ENCODE peak calls at places on chromosomes 5 and 9, in eight cellular contexts. Y, Q, W, N, B, P, I and F are unnamed samples.

GRCh38 chr5:140297283-140297682 is 5.6 kb downstream of the PFDN1 start:
- DNase-seq in N (no peak), W (no peak), Y (no peak), I (no peak), P (no peak), Q (no peak), B (no peak), F (no peak)

GRCh38 chr5:122259995-122260394 is 52.0 kb upstream of the SNCAIP start:
- DNase-seq in I (peak), Y (no peak), Q (peak), P (peak), W (peak), B (peak), N (no peak), F (no peak)

GRCh38 chr5:111227805-111228204 is 3.6 kb downstream of the CAMK4 start:
- DNase-seq in Y (no peak), P (peak), W (no peak), N (no peak), B (no peak), I (peak), Q (peak), F (no peak)

GRCh38 chr5:115648072-115648471 is 22.2 kb upstream of the TMED7 start:
- DNase-seq in W (no peak), Y (no peak), I (no peak), P (peak), Q (no peak), B (no peak), N (no peak), F (no peak)

GRCh38 chr9:124946167-124946566 is 5.3 kb upstream of the GOLGA1 start:
- DNase-seq in N (no peak), B (no peak), Q (no peak), P (no peak), Y (no peak), I (no peak), W (no peak), F (no peak)

GRCh38 chr9:88530051-88530450 is 4.9 kb upstream of the NXNL2 start:
- DNase-seq in W (peak), B (peak), N (no peak), Y (no peak), P (peak), Q (peak), I (peak), F (no peak)

GRCh38 chr9:77809552-77809951 is 161.4 kb upstream of the GNA14 start:
- DNase-seq in W (no peak), B (no peak), Y (no peak), Q (peak), I (no peak), N (no peak), P (no peak), F (no peak)

GRCh38 chr9:121888438-121888775 is 204.7 kb downstream of the TTLL11 start:
- DNase-seq in P (peak), I (peak), W (peak), B (peak), N (no peak), Q (peak), Y (no peak), F (no peak)

GRCh38 chr9:92180669-92181181 is 65.5 kb upstream of the SPTLC1 start:
- DNase-seq in P (peak), Q (peak), Y (no peak), W (peak), N (no peak), B (peak), I (peak), F (no peak)

GRCh38 chr9:85224729-85225128 is 517.0 kb downstream of the AGTPBP1 start:
- DNase-seq in P (peak), I (peak), N (no peak), Y (no peak), B (peak), W (peak), Q (peak), F (no peak)

GRCh38 chr9:121322037-121322736 is 47.9 kb downstream of the STOM start:
- DNase-seq in I (peak), Y (no peak), B (peak), Q (peak), N (no peak), P (peak), W (peak), F (no peak)

GRCh38 chr5:179772355-179772754 is 21.4 kb upstream of the LTC4S start:
- DNase-seq in P (no peak), N (no peak), I (no peak), W (no peak), Y (no peak), Q (no peak), B (no peak), F (no peak)

GRCh38 chr5:132487841-132488555 is 2.6 kb downstream of the IRF1 start:
- DNase-seq in N (peak), P (no peak), I (no peak), B (no peak), Y (peak), W (no peak), Q (no peak), F (no peak)

GRCh38 chr9:88710449-88710848 is 175.5 kb downstream of the NXNL2 start:
- DNase-seq in P (peak), I (no peak), N (no peak), B (no peak), Y (no peak), Q (no peak), W (no peak), F (no peak)

GRCh38 chr5:127187711-127188110 is 102.9 kb upstream of the MEGF10 start:
- DNase-seq in W (no peak), B (no peak), I (no peak), N (no peak), Q (no peak), Y (no peak), P (no peak), F (no peak)

GRCh38 chr9:104931256-104931655 is 3.3 kb upstream of the ABCA1 start:
- DNase-seq in P (no peak), W (no peak), B (no peak), N (no peak), Y (no peak), I (no peak), Q (no peak), F (no peak)

GRCh38 chr5:126650463-126650862 is 49.7 kb downstream of the PHAX start:
- DNase-seq in P (no peak), B (no peak), Q (no peak), W (no peak), Y (no peak), N (no peak), I (no peak), F (no peak)

GRCh38 chr5:10704949-10705621 is 55.9 kb downstream of the DAP start:
- DNase-seq in N (no peak), Y (no peak), B (no peak), Q (peak), P (peak), W (no peak), I (peak), F (no peak)

GRCh38 chr9:132546148-132547051 is 36.0 kb upstream of the BARHL1 start:
- DNase-seq in Y (no peak), W (peak), I (no peak), P (peak), N (peak), B (no peak), Q (peak), F (no peak)

GRCh38 chr9:82891321-82891720 is 171.6 kb downstream of the RASEF start:
- DNase-seq in W (no peak), Q (peak), N (no peak), I (no peak), Y (no peak), B (no peak), P (no peak), F (no peak)

GRCh38 chr5:141513021-141513626 is 24.2 kb downstream of the PCDHGC5 start:
- DNase-seq in I (peak), N (no peak), Y (peak), B (no peak), Q (no peak), P (peak), W (peak), F (no peak)

GRCh38 chr5:7010578-7010977 is 297.3 kb downstream of the TENT4A start:
- DNase-seq in W (no peak), B (no peak), P (no peak), Y (no peak), N (no peak), I (no peak), Q (no peak), F (no peak)

GRCh38 chr9:32665101-32665500 is 29.6 kb upstream of the TAF1L start:
- DNase-seq in P (peak), Q (no peak), N (no peak), B (no peak), W (no peak), Y (no peak), I (peak), F (no peak)

GRCh38 chr5:97998946-97999345 is 774.5 kb upstream of the RGMB start:
- DNase-seq in P (no peak), Q (peak), W (no peak), N (no peak), I (peak), B (no peak), Y (no peak), F (no peak)

GRCh38 chr9:19493174-19493811 is 84.5 kb downstream of the ACER2 start:
- DNase-seq in B (no peak), P (peak), Y (peak), I (peak), N (peak), Q (peak), W (peak), F (peak)

GRCh38 chr9:88816141-88816540 is 175.1 kb upstream of the S1PR3 start:
- DNase-seq in N (no peak), W (peak), B (peak), Y (no peak), P (peak), I (peak), Q (no peak), F (no peak)

GRCh38 chr9:75552941-75553340 is 337.5 kb upstream of the PCSK5 start:
- DNase-seq in W (no peak), B (peak), P (peak), Y (no peak), N (no peak), I (peak), Q (no peak), F (no peak)

GRCh38 chr5:174759091-174759490 is 34.7 kb downstream of the MSX2 start:
- DNase-seq in I (no peak), Y (no peak), N (no peak), W (no peak), P (no peak), B (no peak), Q (no peak), F (no peak)

DNA sequence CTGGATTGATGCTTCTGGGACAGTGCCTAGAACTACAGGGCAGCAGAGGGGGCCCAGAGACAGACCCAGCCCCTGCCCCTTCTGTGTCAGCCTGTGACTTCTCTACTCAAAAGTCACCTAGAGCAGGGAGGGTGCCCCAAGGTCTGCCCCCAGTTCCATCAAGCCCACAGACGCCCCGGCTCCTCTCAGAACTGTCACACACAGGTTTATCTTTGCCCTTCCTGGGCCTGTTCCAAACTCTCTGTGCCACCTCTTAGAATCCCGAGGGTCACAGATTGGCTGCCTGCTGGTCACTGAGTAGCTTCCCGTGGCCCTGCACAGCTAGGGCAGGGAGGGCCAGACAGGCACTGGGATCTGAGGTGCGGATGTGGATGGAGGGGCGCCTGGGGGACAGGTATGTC is 1.7 kb downstream of the RGS14 start:
- DNase-seq in P (no peak), I (no peak), Q (no peak), Y (no peak), W (no peak), N (no peak), B (no peak), F (no peak)
- H3K4me3 ChIP-seq in P (no peak), I (no peak), Q (no peak), Y (no peak), W (no peak), N (no peak), B (no peak), F (no peak)

DNA sequence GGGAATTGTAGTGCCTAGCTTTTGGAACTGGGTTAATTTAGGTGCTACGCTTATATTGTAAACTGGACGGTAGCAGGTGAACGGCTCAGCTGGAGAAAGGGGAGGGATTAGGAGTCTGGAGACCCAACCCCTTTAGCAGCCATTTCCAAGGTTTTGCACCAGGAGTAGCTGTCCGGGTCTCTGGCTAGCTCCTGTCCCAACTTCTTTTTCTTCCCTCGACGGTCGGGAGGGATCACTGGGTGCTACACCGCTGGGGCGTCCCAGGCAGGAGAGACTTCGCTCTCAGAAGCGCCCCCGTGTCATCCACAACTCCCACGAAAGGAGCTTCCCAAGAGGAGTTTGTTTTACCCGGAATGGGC is 1640.9 kb upstream of the C9orf72 start:
- DNase-seq in I (no peak), B (no peak), Q (no peak), Y (no peak), N (no peak), P (no peak), W (no peak), F (no peak)
- H3K4me3 ChIP-seq in I (no peak), B (no peak), Q (no peak), Y (no peak), N (no peak), P (no peak), W (peak), F (peak)

DNA sequence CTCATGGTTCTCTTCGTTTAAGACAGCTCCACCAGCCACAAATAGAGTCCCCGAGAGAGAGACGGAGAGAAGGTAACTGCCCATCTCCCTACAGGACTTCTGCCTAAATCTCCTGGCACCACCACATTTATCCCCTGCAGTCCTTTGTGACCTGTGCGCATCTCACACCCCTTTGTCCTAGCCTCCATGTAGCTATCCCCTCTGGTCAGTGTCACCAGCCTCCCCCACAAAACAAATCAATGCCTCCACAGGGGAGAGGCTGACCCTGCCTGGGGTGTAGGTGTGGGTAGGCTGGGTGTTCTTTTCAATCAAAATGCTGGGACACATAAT is at the start of gene GARIN3:
- DNase-seq in Q (no peak), Y (no peak), B (no peak), P (no peak), W (no peak), N (no peak), I (no peak), F (no peak)
- H3K4me3 ChIP-seq in Q (no peak), Y (no peak), B (no peak), P (no peak), W (no peak), N (no peak), I (no peak), F (no peak)

GRCh38 chr5:67986761-67987160 is 228.8 kb upstream of the PIK3R1 start:
- DNase-seq in Y (no peak), P (no peak), I (no peak), B (no peak), W (no peak), Q (no peak), N (no peak), F (no peak)

GRCh38 chr5:67989457-67989856 is 226.1 kb upstream of the PIK3R1 start:
- DNase-seq in I (peak), Y (no peak), N (no peak), P (peak), W (peak), B (no peak), Q (peak), F (no peak)

GRCh38 chr5:67983251-67983941 is 232.2 kb upstream of the PIK3R1 start:
- DNase-seq in W (peak), I (peak), N (no peak), B (peak), Y (no peak), Q (peak), P (peak), F (no peak)

GRCh38 chr5:67984546-67984945 is 231.0 kb upstream of the PIK3R1 start:
- DNase-seq in W (no peak), N (no peak), Q (no peak), B (no peak), I (no peak), P (peak), Y (no peak), F (no peak)

GRCh38 chr5:67985686-67986387 is 229.7 kb upstream of the PIK3R1 start:
- DNase-seq in P (peak), W (no peak), B (no peak), Q (peak), N (no peak), Y (no peak), I (peak), F (no peak)
- H3K4me3 ChIP-seq in P (no peak), W (no peak), B (no peak), Q (no peak), N (no peak), Y (no peak), I (no peak), F (no peak)

GRCh38 chr9:13444272-13444608 is 164.7 kb upstream of the MPDZ start:
- DNase-seq in Q (no peak), B (no peak), W (no peak), I (no peak), P (no peak), Y (no peak), N (no peak), F (no peak)
- H3K4me3 ChIP-seq in Q (no peak), B (no peak), W (no peak), I (no peak), P (no peak), Y (no peak), N (peak), F (no peak)

DNA sequence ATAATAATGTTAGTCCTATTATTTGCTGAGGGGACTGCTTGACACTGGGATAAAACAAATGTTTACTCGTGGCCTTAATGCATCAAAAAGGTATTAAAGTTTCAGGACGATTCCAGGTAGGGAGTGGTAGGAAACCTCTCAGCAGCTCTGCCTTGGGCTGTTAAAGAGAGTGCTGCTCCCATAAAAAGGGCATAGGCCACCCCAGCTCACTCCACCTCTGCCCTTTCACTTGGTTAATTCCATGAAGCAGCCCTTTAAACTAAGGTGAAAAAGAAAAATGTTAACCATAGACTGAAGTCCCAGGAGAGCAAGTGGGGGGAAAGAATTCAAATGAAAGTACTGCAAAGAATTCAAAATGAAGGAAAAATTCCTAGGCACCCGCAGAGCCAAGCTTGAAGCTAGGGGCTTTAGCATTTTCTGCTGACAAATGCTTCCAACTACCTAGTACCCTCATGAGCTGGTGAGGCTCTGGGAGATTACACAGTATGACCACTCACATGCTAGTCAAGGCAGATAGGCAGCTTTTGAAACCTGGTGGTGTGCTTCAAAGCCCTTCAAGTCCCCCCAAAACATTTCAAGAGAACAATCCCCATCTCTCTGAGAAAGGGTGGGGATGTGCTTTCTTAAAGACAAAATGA is 8.5 kb downstream of the KLF9 start:
- DNase-seq in Q (peak), N (no peak), P (no peak), W (no peak), Y (no peak), B (no peak), I (peak), F (no peak)
- H3K4me3 ChIP-seq in Q (no peak), N (peak), P (no peak), W (no peak), Y (no peak), B (no peak), I (no peak), F (no peak)

GRCh38 chr5:171639236-171639635 is 146.4 kb upstream of the SMIM23 start:
- DNase-seq in B (no peak), I (no peak), P (no peak), Y (no peak), W (no peak), N (no peak), Q (no peak), F (no peak)
- H3K4me3 ChIP-seq in B (no peak), I (no peak), P (no peak), Y (no peak), W (no peak), N (no peak), Q (no peak), F (no peak)

DNA sequence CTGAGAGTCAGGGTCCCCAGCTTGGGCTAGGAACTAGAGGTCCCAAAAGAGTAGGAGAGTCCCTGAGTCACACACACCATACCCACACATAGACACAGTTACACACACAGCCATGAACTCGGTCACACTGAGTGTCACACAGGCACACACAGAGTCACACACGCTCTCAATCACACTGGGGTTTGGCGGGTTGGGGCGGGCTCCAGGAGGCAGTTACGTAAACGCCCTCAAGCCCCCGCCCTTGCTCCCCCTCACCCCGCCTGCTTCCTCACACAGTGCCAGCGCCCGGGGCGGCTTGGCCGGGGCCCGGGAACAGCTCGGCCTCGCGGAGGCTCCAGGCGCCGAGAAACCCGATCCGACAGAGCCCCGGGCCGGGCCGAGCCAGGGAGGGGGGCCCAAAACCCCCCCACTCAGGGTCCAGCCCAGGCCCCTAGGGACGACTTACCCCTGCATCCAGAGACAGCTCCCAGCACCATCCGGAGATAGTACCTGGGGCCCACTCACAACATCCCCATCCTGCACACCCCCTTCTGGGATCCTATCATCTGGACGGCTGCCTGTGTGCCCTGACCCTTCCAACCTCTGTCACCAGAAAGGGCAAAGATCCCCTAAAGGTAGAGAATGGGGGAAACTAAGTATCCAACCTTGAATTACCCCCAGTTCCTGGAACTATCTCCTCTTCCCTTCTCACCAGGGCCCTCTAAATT is 3.5 kb upstream of the CNTFR start:
- DNase-seq in Y (peak), Q (peak), P (peak), B (no peak), W (no peak), N (peak), I (no peak), F (peak)
- H3K4me3 ChIP-seq in Y (no peak), Q (no peak), P (no peak), B (no peak), W (no peak), N (peak), I (no peak), F (no peak)

DNA sequence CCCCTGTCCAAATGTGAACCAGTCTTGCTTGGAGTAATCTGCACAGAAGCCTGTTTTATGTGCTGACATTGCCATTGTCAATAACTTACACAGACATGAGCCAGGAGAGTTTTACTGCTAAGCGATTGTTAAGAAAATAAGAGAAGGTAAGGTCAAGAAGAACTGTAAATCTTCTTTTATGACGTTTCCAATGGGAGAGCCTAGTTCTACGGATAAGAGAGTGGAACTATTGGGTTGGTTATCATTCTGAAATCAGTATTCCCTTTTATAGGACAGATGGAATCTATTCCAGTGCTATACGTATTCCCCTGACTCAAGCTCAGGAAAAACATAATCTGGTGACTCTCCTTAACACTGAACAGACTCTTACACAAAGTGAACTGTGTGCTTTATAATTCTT is 137.9 kb upstream of the OTULINL start:
- DNase-seq in Q (peak), I (no peak), W (no peak), P (peak), B (no peak), N (no peak), Y (no peak), F (no peak)
- H3K4me3 ChIP-seq in Q (peak), I (no peak), W (peak), P (peak), B (no peak), N (peak), Y (no peak), F (no peak)